ENCODE peak calls at places on chromosomes 6 and 20, in four cellular contexts. M is uterus, V is heart left ventricle, J is IMR-90. S is an unnamed sample.

GRCh38 chr6:11900662-11901598 is 111.2 kb upstream of the HIVEP1 start:
- DNase-seq in M (no peak), V (no peak), J (no peak), S (no peak)

GRCh38 chr6:119672725-119673124 is 323.2 kb upstream of the MAN1A1 start:
- DNase-seq in J (no peak), V (no peak), M (no peak), S (no peak)

GRCh38 chr6:54935739-54936138 is 89.2 kb downstream of the FAM83B start:
- DNase-seq in J (peak; percentile 87), M (no peak), V (no peak), S (no peak)

GRCh38 chr6:39945626-39946025 is 11.4 kb upstream of the MOCS1 start:
- DNase-seq in M (no peak), V (no peak), J (no peak), S (no peak)

GRCh38 chr20:18001131-18001921 is 32.5 kb downstream of the MGME1 start:
- DNase-seq in V (peak; percentile 70), M (peak; percentile 74), J (peak; percentile 69), S (no peak)

GRCh38 chr6:32129297-32130088 is 595 bp downstream of the FKBPL start:
- DNase-seq in V (peak; percentile 87), M (no peak), J (no peak), S (no peak)

GRCh38 chr6:106790146-106790770 is 160.9 kb downstream of the QRSL1 start:
- DNase-seq in V (no peak), M (no peak), J (no peak), S (no peak)

GRCh38 chr6:161444464-161444863 is 170.6 kb upstream of the AGPAT4 start:
- DNase-seq in M (no peak), J (peak; percentile 24), V (peak; percentile 37), S (peak; percentile 83)

GRCh38 chr6:47153066-47153755 is 111.1 kb upstream of the ADGRF1 start:
- DNase-seq in M (no peak), J (peak; percentile 33), V (no peak), S (no peak)

GRCh38 chr20:19271879-19272651 is 59.6 kb downstream of the SLC24A3 start:
- DNase-seq in J (no peak), V (no peak), M (no peak), S (no peak)

GRCh38 chr6:148501178-148501590 is 158.5 kb downstream of the SASH1 start:
- DNase-seq in V (peak; percentile 47), M (peak; percentile 62), J (peak; percentile 80), S (no peak)

GRCh38 chr6:35810831-35811698 is 5.9 kb downstream of the LHFPL5 start:
- DNase-seq in J (peak; percentile 69), M (no peak), V (no peak), S (no peak)

DNA sequence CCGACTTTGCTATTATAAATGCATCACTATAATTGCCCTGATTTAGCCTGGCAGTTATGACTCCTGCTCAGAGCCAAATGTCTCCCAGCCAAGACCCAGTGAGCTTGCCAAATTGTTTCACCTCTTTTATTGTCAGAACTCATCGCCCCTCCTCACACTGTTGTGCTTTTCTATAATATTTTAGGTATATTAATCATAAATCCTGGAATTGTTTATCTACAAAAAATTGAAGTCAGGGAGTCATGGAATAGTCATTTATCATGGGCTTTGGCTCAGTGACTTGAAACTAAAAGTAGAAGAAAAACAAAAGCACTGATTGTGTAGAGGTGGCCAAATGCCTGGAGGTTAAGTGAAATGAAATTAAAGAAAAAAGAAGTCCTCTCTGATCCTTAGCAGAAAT is 85.6 kb downstream of the PFDN4 start:
- DNase-seq in M (peak; percentile 15), J (no peak), V (no peak), S (no peak)
- H3K9me3 ChIP-seq in M (no peaks in the 10 kb centered on the region), J (no peaks in the 10 kb centered on the region), V (no peaks in the 10 kb centered on the region), S (no peaks in the 10 kb centered on the region)

GRCh38 chr20:44066645-44067606 is 120.1 kb downstream of the JPH2 start:
- DNase-seq in M (no peak), V (no peak), J (no peak), S (no peak)
- H3K4me1 ChIP-seq in M (no peaks in the 10 kb centered on the region), V (no peaks in the 10 kb centered on the region), J (no peaks in the 10 kb centered on the region), S (no peaks in the 10 kb centered on the region)

DNA sequence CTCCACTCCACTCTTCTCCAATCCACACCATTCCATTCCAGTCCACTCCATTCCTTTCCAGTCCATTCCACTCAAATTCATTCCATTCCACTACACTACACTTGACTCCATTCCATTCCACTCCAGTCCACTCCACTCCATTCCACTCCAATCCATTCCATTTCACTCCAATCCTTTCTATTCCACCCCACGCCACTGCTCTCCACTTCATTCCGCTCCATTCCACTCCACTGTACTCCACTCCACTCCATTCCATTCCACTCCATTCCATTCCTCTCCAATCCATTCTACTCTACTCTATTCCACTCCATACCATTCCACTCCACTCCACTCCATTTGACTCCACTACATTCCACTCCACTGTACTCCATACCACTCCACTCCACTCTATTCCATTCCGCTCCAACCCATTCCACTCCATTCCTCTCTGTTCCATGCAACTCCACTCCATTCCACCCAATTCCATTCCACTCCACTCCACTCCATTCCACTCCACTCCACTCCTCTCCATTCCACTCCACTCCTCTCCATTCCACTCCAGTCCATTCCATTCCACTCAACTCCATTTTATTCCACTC is 23.4 kb upstream of the DEFB125 start:
- DNase-seq in M (no peak), V (no peak), J (no peak), S (no peak)
- H3K9me3 ChIP-seq in M (no peaks in the 10 kb centered on the region), V (no peaks in the 10 kb centered on the region), J (peaks cover 17% of the 10 kb centered on the region), S (no peaks in the 10 kb centered on the region)

GRCh38 chr20:36480456-36481048 is 60.8 kb upstream of the MYL9 start:
- DNase-seq in V (no peak), M (no peak), J (no peak), S (no peak)

GRCh38 chr20:36479938-36480337 is 61.4 kb upstream of the MYL9 start:
- DNase-seq in M (no peak), J (no peak), V (no peak), S (no peak)

GRCh38 chr20:36483205-36483918 is 58.0 kb upstream of the MYL9 start:
- DNase-seq in M (no peak), V (no peak), J (no peak), S (no peak)

GRCh38 chr20:36482044-36482473 is 59.3 kb upstream of the MYL9 start:
- DNase-seq in M (no peak), V (peak; percentile 84), J (no peak), S (no peak)

GRCh38 chr20:36481380-36482043 is 59.8 kb upstream of the MYL9 start:
- DNase-seq in V (no peak), M (no peak), J (no peak), S (no peak)
- H3K4me1 ChIP-seq in V (peaks cover 93% of the 10 kb centered on the region), M (peaks cover 18% of the 10 kb centered on the region), J (peaks cover 37% of the 10 kb centered on the region), S (no peaks in the 10 kb centered on the region)

S was measured in HAP-1.